ENCODE peak calls at places on chromosomes 16 and 17, in eight cellular contexts. One of them, this sample, is unnamed.

GRCh38 chr17:64441772-64442549 is 7.0 kb upstream of the MILR1 start:
- DNase-seq in PC-9: peak; percentile 65
- DNase-seq in HepG2: peak; percentile 47
- DNase-seq in spleen: peak; percentile 73
- DNase-seq in colonic mucosa: no peak
- DNase-seq in K562: no peak
- DNase-seq in prostate gland: no peak
- DNase-seq in Peyer's patch: no peak
- DNase-seq in this sample: no peak

GRCh38 chr17:73071387-73071999 is 21.0 kb downstream of the SLC39A11 start:
- DNase-seq in PC-9: no peak
- DNase-seq in HepG2: peak; percentile 80
- DNase-seq in spleen: no peak
- DNase-seq in colonic mucosa: no peak
- DNase-seq in K562: no peak
- DNase-seq in prostate gland: no peak
- DNase-seq in Peyer's patch: no peak
- DNase-seq in this sample: no peak

GRCh38 chr16:24993722-24994686 is 21.2 kb downstream of the ARHGAP17 start:
- DNase-seq in PC-9: peak; percentile 89
- DNase-seq in HepG2: peak; percentile 99
- DNase-seq in spleen: no peak
- DNase-seq in colonic mucosa: peak; percentile 68
- DNase-seq in K562: peak; percentile 25
- DNase-seq in prostate gland: no peak
- DNase-seq in Peyer's patch: no peak
- DNase-seq in this sample: peak; percentile 61

GRCh38 chr17:79180358-79181005 is 105.9 kb downstream of the ENGASE start:
- DNase-seq in PC-9: no peak
- DNase-seq in HepG2: no peak
- DNase-seq in spleen: no peak
- DNase-seq in colonic mucosa: no peak
- DNase-seq in K562: no peak
- DNase-seq in prostate gland: no peak
- DNase-seq in Peyer's patch: no peak
- DNase-seq in this sample: no peak

GRCh38 chr17:12256380-12256995 is 235.8 kb downstream of the MAP2K4 start:
- DNase-seq in PC-9: no peak
- DNase-seq in HepG2: peak; percentile 35
- DNase-seq in spleen: no peak
- DNase-seq in colonic mucosa: peak; percentile 35
- DNase-seq in K562: peak; percentile 23
- DNase-seq in prostate gland: peak; percentile 39
- DNase-seq in Peyer's patch: no peak
- DNase-seq in this sample: no peak

GRCh38 chr16:4572715-4573114 is 16.6 kb downstream of the C16orf96 start:
- DNase-seq in PC-9: no peak
- DNase-seq in HepG2: no peak
- DNase-seq in spleen: no peak
- DNase-seq in colonic mucosa: no peak
- DNase-seq in K562: peak; percentile 11
- DNase-seq in prostate gland: no peak
- DNase-seq in Peyer's patch: no peak
- DNase-seq in this sample: no peak

GRCh38 chr16:70454221-70455034 is at the start of gene FCSK:
- DNase-seq in PC-9: no peak
- DNase-seq in HepG2: peak; percentile 88
- DNase-seq in spleen: peak; percentile 93
- DNase-seq in colonic mucosa: peak; percentile 67
- DNase-seq in K562: peak; percentile 80
- DNase-seq in prostate gland: peak; percentile 43
- DNase-seq in Peyer's patch: peak; percentile 88
- DNase-seq in this sample: no peak

GRCh38 chr17:39327109-39327508 is 74.3 kb downstream of the FBXL20 start:
- DNase-seq in PC-9: no peak
- DNase-seq in HepG2: no peak
- DNase-seq in spleen: no peak
- DNase-seq in colonic mucosa: no peak
- DNase-seq in K562: no peak
- DNase-seq in prostate gland: no peak
- DNase-seq in Peyer's patch: no peak
- DNase-seq in this sample: no peak

GRCh38 chr17:73589096-73589980 is 54.9 kb downstream of the SDK2 start:
- DNase-seq in PC-9: no peak
- DNase-seq in HepG2: no peak
- DNase-seq in spleen: no peak
- DNase-seq in colonic mucosa: no peak
- DNase-seq in K562: no peak
- DNase-seq in prostate gland: no peak
- DNase-seq in Peyer's patch: no peak
- DNase-seq in this sample: no peak

GRCh38 chr16:57115504-57116182 is 23.3 kb downstream of the CPNE2 start:
- DNase-seq in PC-9: no peak
- DNase-seq in HepG2: no peak
- DNase-seq in spleen: no peak
- DNase-seq in colonic mucosa: no peak
- DNase-seq in K562: no peak
- DNase-seq in prostate gland: peak; percentile 32
- DNase-seq in Peyer's patch: no peak
- DNase-seq in this sample: no peak

GRCh38 chr17:76558210-76559095 is 18.6 kb downstream of the PRCD start:
- DNase-seq in PC-9: no peak
- DNase-seq in HepG2: no peak
- DNase-seq in spleen: no peak
- DNase-seq in colonic mucosa: peak; percentile 52
- DNase-seq in K562: no peak
- DNase-seq in prostate gland: no peak
- DNase-seq in Peyer's patch: no peak
- DNase-seq in this sample: no peak

GRCh38 chr16:67517661-67518423 is 10.8 kb upstream of the RIPOR1 start:
- DNase-seq in PC-9: no peak
- DNase-seq in HepG2: no peak
- DNase-seq in spleen: peak; percentile 88
- DNase-seq in colonic mucosa: no peak
- DNase-seq in K562: no peak
- DNase-seq in prostate gland: no peak
- DNase-seq in Peyer's patch: no peak
- DNase-seq in this sample: no peak

GRCh38 chr17:54771409-54771808 is 129.2 kb upstream of the TOM1L1 start:
- DNase-seq in PC-9: no peak
- DNase-seq in HepG2: no peak
- DNase-seq in spleen: no peak
- DNase-seq in colonic mucosa: no peak
- DNase-seq in K562: no peak
- DNase-seq in prostate gland: no peak
- DNase-seq in Peyer's patch: no peak
- DNase-seq in this sample: no peak

GRCh38 chr16:22372882-22373661 is 1.3 kb downstream of the CDR2 start:
- DNase-seq in PC-9: no peak
- DNase-seq in HepG2: no peak
- DNase-seq in spleen: no peak
- DNase-seq in colonic mucosa: peak; percentile 32
- DNase-seq in K562: no peak
- DNase-seq in prostate gland: no peak
- DNase-seq in Peyer's patch: no peak
- DNase-seq in this sample: no peak

GRCh38 chr17:57670769-57671545 is 74.1 kb downstream of the CCDC182 start:
- DNase-seq in PC-9: no peak
- DNase-seq in HepG2: no peak
- DNase-seq in spleen: peak; percentile 45
- DNase-seq in colonic mucosa: peak; percentile 10
- DNase-seq in K562: no peak
- DNase-seq in prostate gland: no peak
- DNase-seq in Peyer's patch: no peak
- DNase-seq in this sample: peak; percentile 63

GRCh38 chr17:14950216-14950615 is 314.9 kb downstream of the PMP22 start:
- DNase-seq in PC-9: no peak
- DNase-seq in HepG2: no peak
- DNase-seq in spleen: no peak
- DNase-seq in colonic mucosa: no peak
- DNase-seq in K562: no peak
- DNase-seq in prostate gland: no peak
- DNase-seq in Peyer's patch: no peak
- DNase-seq in this sample: no peak

GRCh38 chr17:83155128-83156081 is 76.0 kb downstream of the METRNL start:
- DNase-seq in PC-9: peak; percentile 80
- DNase-seq in HepG2: no peak
- DNase-seq in spleen: peak; percentile 54
- DNase-seq in colonic mucosa: no peak
- DNase-seq in K562: no peak
- DNase-seq in prostate gland: no peak
- DNase-seq in Peyer's patch: no peak
- DNase-seq in this sample: peak; percentile 76

GRCh38 chr16:84518804-84519341 is 14.4 kb upstream of the MEAK7 start:
- DNase-seq in PC-9: no peak
- DNase-seq in HepG2: no peak
- DNase-seq in spleen: peak; percentile 77
- DNase-seq in colonic mucosa: peak; percentile 63
- DNase-seq in K562: no peak
- DNase-seq in prostate gland: no peak
- DNase-seq in Peyer's patch: no peak
- DNase-seq in this sample: no peak

GRCh38 chr16:19528666-19529065 is 4.9 kb downstream of the CCP110 start:
- DNase-seq in PC-9: no peak
- DNase-seq in HepG2: no peak
- DNase-seq in spleen: no peak
- DNase-seq in colonic mucosa: no peak
- DNase-seq in K562: no peak
- DNase-seq in prostate gland: no peak
- DNase-seq in Peyer's patch: no peak
- DNase-seq in this sample: no peak

GRCh38 chr16:19527161-19527560 is 3.4 kb downstream of the CCP110 start:
- DNase-seq in PC-9: no peak
- DNase-seq in HepG2: no peak
- DNase-seq in spleen: no peak
- DNase-seq in colonic mucosa: no peak
- DNase-seq in K562: no peak
- DNase-seq in prostate gland: no peak
- DNase-seq in Peyer's patch: no peak
- DNase-seq in this sample: no peak

GRCh38 chr16:19532601-19533000 is 8.9 kb downstream of the CCP110 start:
- DNase-seq in PC-9: no peak
- DNase-seq in HepG2: no peak
- DNase-seq in spleen: no peak
- DNase-seq in colonic mucosa: no peak
- DNase-seq in K562: no peak
- DNase-seq in prostate gland: no peak
- DNase-seq in Peyer's patch: no peak
- DNase-seq in this sample: no peak
- H3K27ac ChIP-seq in PC-9: no peak overlapping the region
- H3K27ac ChIP-seq in HepG2: no peak overlapping the region
- H3K27ac ChIP-seq in spleen: no peak overlapping the region
- H3K27ac ChIP-seq in colonic mucosa: no peak overlapping the region
- H3K27ac ChIP-seq in K562: no peak overlapping the region
- H3K27ac ChIP-seq in prostate gland: no peak overlapping the region
- H3K27ac ChIP-seq in Peyer's patch: no peak overlapping the region
- H3K27ac ChIP-seq in this sample: no peak overlapping the region

GRCh38 chr16:19014456-19014855 is 30.7 kb downstream of the TMC7 start:
- DNase-seq in PC-9: no peak
- DNase-seq in HepG2: peak; percentile 41
- DNase-seq in spleen: no peak
- DNase-seq in colonic mucosa: no peak
- DNase-seq in K562: no peak
- DNase-seq in prostate gland: no peak
- DNase-seq in Peyer's patch: no peak
- DNase-seq in this sample: no peak
- TF ChIP-seq CTCF in PC-9: no peak
- TF ChIP-seq CTCF in HepG2: peak; percentile 60
- TF ChIP-seq CTCF in spleen: no peak
- TF ChIP-seq CTCF in colonic mucosa: no peak
- TF ChIP-seq CTCF in K562: peak; percentile 58
- TF ChIP-seq CTCF in prostate gland: no peak
- TF ChIP-seq CTCF in Peyer's patch: no peak
- TF ChIP-seq CTCF in this sample: no peak

GRCh38 chr17:18224053-18224427 is 1.4 kb upstream of the LLGL1 start:
- DNase-seq in PC-9: no peak
- DNase-seq in HepG2: peak; percentile 13
- DNase-seq in spleen: no peak
- DNase-seq in colonic mucosa: no peak
- DNase-seq in K562: no peak
- DNase-seq in prostate gland: no peak
- DNase-seq in Peyer's patch: no peak
- DNase-seq in this sample: no peak
- H3K27ac ChIP-seq in PC-9: no peak overlapping the region
- H3K27ac ChIP-seq in HepG2: peak overlapping the region; percentile 60
- H3K27ac ChIP-seq in spleen: no peak overlapping the region
- H3K27ac ChIP-seq in colonic mucosa: no peak overlapping the region
- H3K27ac ChIP-seq in K562: no peak overlapping the region
- H3K27ac ChIP-seq in prostate gland: no peak overlapping the region
- H3K27ac ChIP-seq in Peyer's patch: no peak overlapping the region
- H3K27ac ChIP-seq in this sample: no peak overlapping the region

GRCh38 chr16:721765-722481 is 977 bp downstream of the ANTKMT start:
- DNase-seq in PC-9: no peak
- DNase-seq in HepG2: no peak
- DNase-seq in spleen: peak; percentile 80
- DNase-seq in colonic mucosa: no peak
- DNase-seq in K562: peak; percentile 47
- DNase-seq in prostate gland: no peak
- DNase-seq in Peyer's patch: no peak
- DNase-seq in this sample: no peak

GRCh38 chr16:719815-720506 is 985 bp upstream of the ANTKMT start:
- DNase-seq in PC-9: no peak
- DNase-seq in HepG2: peak; percentile 66
- DNase-seq in spleen: no peak
- DNase-seq in colonic mucosa: peak; percentile 43
- DNase-seq in K562: no peak
- DNase-seq in prostate gland: no peak
- DNase-seq in Peyer's patch: no peak
- DNase-seq in this sample: no peak

GRCh38 chr16:720990-721764 is at the start of gene ANTKMT:
- DNase-seq in PC-9: peak; percentile 73
- DNase-seq in HepG2: peak; percentile 80
- DNase-seq in spleen: peak; percentile 96
- DNase-seq in colonic mucosa: peak; percentile 87
- DNase-seq in K562: peak; percentile 89
- DNase-seq in prostate gland: peak; percentile 65
- DNase-seq in Peyer's patch: peak; percentile 90
- DNase-seq in this sample: no peak

GRCh38 chr16:718922-719321 is 2.0 kb upstream of the ANTKMT start:
- DNase-seq in PC-9: no peak
- DNase-seq in HepG2: no peak
- DNase-seq in spleen: no peak
- DNase-seq in colonic mucosa: peak; percentile 74
- DNase-seq in K562: no peak
- DNase-seq in prostate gland: no peak
- DNase-seq in Peyer's patch: no peak
- DNase-seq in this sample: no peak

DNA sequence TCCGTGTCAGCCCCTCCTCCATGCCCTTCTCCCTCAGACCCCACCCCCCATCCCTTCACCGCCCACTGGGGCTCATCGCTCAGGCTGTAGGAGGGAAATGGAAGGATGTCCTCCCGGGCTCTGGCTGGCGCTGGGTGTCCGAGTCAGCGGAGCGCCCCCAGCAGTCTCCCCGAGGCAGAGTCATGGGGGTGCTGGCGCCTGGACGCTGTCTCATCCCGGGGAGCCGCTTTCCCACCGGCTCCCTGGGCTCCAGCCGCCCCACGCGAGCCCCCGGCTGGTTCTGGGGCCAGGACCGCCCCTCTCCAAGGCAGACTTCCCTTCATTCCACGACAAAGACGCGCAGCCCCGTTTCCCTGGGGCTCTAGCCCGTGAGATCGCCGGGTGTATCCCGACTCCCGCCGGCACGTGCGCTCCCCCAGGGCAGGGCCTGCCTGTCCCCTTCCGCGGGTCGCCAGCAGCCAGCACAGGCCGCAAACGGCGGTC is 398 bp upstream of the ANTKMT start:
- DNase-seq in PC-9: no peak
- DNase-seq in HepG2: no peak
- DNase-seq in spleen: no peak
- DNase-seq in colonic mucosa: peak; percentile 65
- DNase-seq in K562: peak; percentile 63
- DNase-seq in prostate gland: no peak
- DNase-seq in Peyer's patch: no peak
- DNase-seq in this sample: no peak
- TF ChIP-seq CTCF in PC-9: peak; percentile 20
- TF ChIP-seq CTCF in HepG2: peak; percentile 46
- TF ChIP-seq CTCF in spleen: no peak
- TF ChIP-seq CTCF in colonic mucosa: no peak
- TF ChIP-seq CTCF in K562: peak; percentile 51
- TF ChIP-seq CTCF in prostate gland: no peak
- TF ChIP-seq CTCF in Peyer's patch: no peak
- TF ChIP-seq CTCF in this sample: no peak

This sample was measured in coronary artery.